ENCODE peak calls at places on chromosome 5, in six cellular contexts. One of them, this sample, is unnamed.

GRCh38 chr5:124842725-124843595 is 96.5 kb upstream of the ZNF608 start:
- DNase-seq in GM12878: no peak
- DNase-seq in H1: no peak
- DNase-seq in HCT116: no peak
- DNase-seq in HepG2: no peak
- DNase-seq in SK-N-SH: no peak
- DNase-seq in this sample: no peak

GRCh38 chr5:83518676-83519075 is 47.1 kb downstream of the VCAN start:
- DNase-seq in GM12878: no peak
- DNase-seq in SK-N-SH: no peak
- DNase-seq in HepG2: no peak
- DNase-seq in H1: no peak
- DNase-seq in HCT116: no peak
- DNase-seq in this sample: no peak

GRCh38 chr5:173590436-173591299 is 25.8 kb downstream of the BOD1 start:
- DNase-seq in GM12878: no peak
- DNase-seq in H1: no peak
- DNase-seq in HCT116: no peak
- DNase-seq in SK-N-SH: no peak
- DNase-seq in HepG2: no peak
- DNase-seq in this sample: peak; percentile 94

GRCh38 chr5:97162045-97162444 is 19.6 kb upstream of the LIX1 start:
- DNase-seq in HCT116: peak; percentile 79
- DNase-seq in SK-N-SH: peak; percentile 45
- DNase-seq in HepG2: peak; percentile 65
- DNase-seq in GM12878: peak; percentile 44
- DNase-seq in H1: no peak
- DNase-seq in this sample: no peak

GRCh38 chr5:121429761-121430160 is 421.9 kb upstream of the FTMT start:
- DNase-seq in HCT116: no peak
- DNase-seq in GM12878: no peak
- DNase-seq in H1: no peak
- DNase-seq in SK-N-SH: no peak
- DNase-seq in HepG2: no peak
- DNase-seq in this sample: no peak

GRCh38 chr5:89313804-89314588 is 431.0 kb upstream of the MEF2C start:
- DNase-seq in H1: no peak
- DNase-seq in HepG2: no peak
- DNase-seq in HCT116: peak; percentile 41
- DNase-seq in GM12878: peak; percentile 99
- DNase-seq in SK-N-SH: no peak
- DNase-seq in this sample: no peak

GRCh38 chr5:156922207-156922792 is 40.7 kb downstream of the TIMD4 start:
- DNase-seq in H1: no peak
- DNase-seq in GM12878: peak; percentile 66
- DNase-seq in HCT116: no peak
- DNase-seq in SK-N-SH: no peak
- DNase-seq in HepG2: no peak
- DNase-seq in this sample: no peak

GRCh38 chr5:67021522-67022316 is 174.9 kb downstream of the CD180 start:
- DNase-seq in GM12878: no peak
- DNase-seq in HepG2: no peak
- DNase-seq in HCT116: no peak
- DNase-seq in H1: no peak
- DNase-seq in SK-N-SH: no peak
- DNase-seq in this sample: no peak

GRCh38 chr5:57989378-57989777 is 470.5 kb downstream of the PLK2 start:
- DNase-seq in HepG2: no peak
- DNase-seq in SK-N-SH: no peak
- DNase-seq in H1: no peak
- DNase-seq in GM12878: no peak
- DNase-seq in HCT116: no peak
- DNase-seq in this sample: peak; percentile 31

GRCh38 chr5:2465383-2465782 is 286.1 kb downstream of the IRX2 start:
- DNase-seq in HepG2: no peak
- DNase-seq in GM12878: no peak
- DNase-seq in SK-N-SH: no peak
- DNase-seq in H1: no peak
- DNase-seq in HCT116: no peak
- DNase-seq in this sample: no peak

GRCh38 chr5:81852277-81853004 is 101.5 kb upstream of the SSBP2 start:
- DNase-seq in HCT116: peak; percentile 51
- DNase-seq in H1: no peak
- DNase-seq in HepG2: no peak
- DNase-seq in GM12878: no peak
- DNase-seq in SK-N-SH: peak; percentile 59
- DNase-seq in this sample: peak; percentile 49

GRCh38 chr5:26940981-26941380 is 97.4 kb downstream of the CDH9 start:
- DNase-seq in HepG2: no peak
- DNase-seq in H1: no peak
- DNase-seq in GM12878: no peak
- DNase-seq in HCT116: no peak
- DNase-seq in SK-N-SH: no peak
- DNase-seq in this sample: no peak

GRCh38 chr5:166581827-166582226 is 1709.6 kb upstream of the WWC1 start:
- DNase-seq in HCT116: no peak
- DNase-seq in GM12878: no peak
- DNase-seq in HepG2: no peak
- DNase-seq in SK-N-SH: no peak
- DNase-seq in H1: no peak
- DNase-seq in this sample: no peak

GRCh38 chr5:132017738-132018625 is 6.5 kb upstream of the ACSL6 start:
- DNase-seq in HCT116: no peak
- DNase-seq in SK-N-SH: no peak
- DNase-seq in H1: no peak
- DNase-seq in HepG2: no peak
- DNase-seq in GM12878: no peak
- DNase-seq in this sample: no peak

GRCh38 chr5:81750308-81751008 is 439 bp downstream of the SSBP2 start:
- DNase-seq in SK-N-SH: peak; percentile 76
- DNase-seq in H1: no peak
- DNase-seq in HCT116: no peak
- DNase-seq in HepG2: no peak
- DNase-seq in GM12878: no peak
- DNase-seq in this sample: peak; percentile 25

GRCh38 chr5:74186351-74187315 is 453.9 kb downstream of the ENC1 start:
- DNase-seq in SK-N-SH: no peak
- DNase-seq in HepG2: no peak
- DNase-seq in GM12878: no peak
- DNase-seq in H1: no peak
- DNase-seq in HCT116: no peak
- DNase-seq in this sample: no peak

GRCh38 chr5:19874811-19875210 is 113.2 kb downstream of the CDH18 start:
- DNase-seq in H1: no peak
- DNase-seq in HCT116: no peak
- DNase-seq in GM12878: no peak
- DNase-seq in SK-N-SH: no peak
- DNase-seq in HepG2: no peak
- DNase-seq in this sample: no peak

GRCh38 chr5:133754575-133755169 is 142.3 kb upstream of the FSTL4 start:
- DNase-seq in SK-N-SH: no peak
- DNase-seq in GM12878: peak; percentile 11
- DNase-seq in HCT116: peak; percentile 26
- DNase-seq in HepG2: peak; percentile 28
- DNase-seq in H1: peak; percentile 9
- DNase-seq in this sample: peak; percentile 33

DNA sequence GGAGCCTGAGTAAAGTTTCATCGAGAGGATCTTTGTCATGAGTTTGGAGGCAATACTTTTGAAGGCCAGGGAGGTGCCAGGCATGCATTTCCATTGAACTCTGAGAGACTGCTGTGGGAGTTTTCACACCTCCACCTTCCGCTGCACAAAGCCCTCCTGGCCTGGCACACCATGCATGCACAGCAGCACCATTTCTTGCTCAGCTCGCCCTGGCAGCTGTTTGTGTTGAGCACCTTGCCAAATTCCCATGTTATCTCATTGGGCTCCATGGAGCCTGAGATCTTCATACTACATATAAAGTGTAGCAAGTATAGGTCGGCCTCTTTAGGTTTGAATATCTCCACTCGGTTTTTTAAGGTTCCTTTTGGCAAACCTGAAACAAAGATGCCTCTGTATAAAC is 125.7 kb upstream of the CLINT1 start:
- DNase-seq in SK-N-SH: no peak
- DNase-seq in HepG2: no peak
- DNase-seq in HCT116: no peak
- DNase-seq in GM12878: no peak
- DNase-seq in H1: no peak
- DNase-seq in this sample: no peak
- TF ChIP-seq JUND in SK-N-SH: no peak
- TF ChIP-seq JUND in HepG2: no peak
- TF ChIP-seq JUND in HCT116: no peak
- TF ChIP-seq JUND in GM12878: no peak
- TF ChIP-seq JUND in H1: no peak
- TF ChIP-seq JUND in this sample: no peak

GRCh38 chr5:78890663-78891379 is 94.3 kb downstream of the ARSB start:
- DNase-seq in HepG2: no peak
- DNase-seq in GM12878: no peak
- DNase-seq in HCT116: no peak
- DNase-seq in H1: no peak
- DNase-seq in SK-N-SH: no peak
- DNase-seq in this sample: no peak

GRCh38 chr5:78888580-78889187 is 96.4 kb downstream of the ARSB start:
- DNase-seq in HCT116: no peak
- DNase-seq in GM12878: no peak
- DNase-seq in HepG2: no peak
- DNase-seq in SK-N-SH: no peak
- DNase-seq in H1: no peak
- DNase-seq in this sample: no peak

GRCh38 chr5:78886650-78887230 is 98.4 kb downstream of the ARSB start:
- DNase-seq in GM12878: no peak
- DNase-seq in H1: no peak
- DNase-seq in HepG2: no peak
- DNase-seq in SK-N-SH: peak; percentile 22
- DNase-seq in HCT116: no peak
- DNase-seq in this sample: peak; percentile 4

GRCh38 chr5:78887384-78888118 is 97.6 kb downstream of the ARSB start:
- DNase-seq in H1: no peak
- DNase-seq in HepG2: no peak
- DNase-seq in SK-N-SH: no peak
- DNase-seq in HCT116: no peak
- DNase-seq in GM12878: peak; percentile 78
- DNase-seq in this sample: no peak

DNA sequence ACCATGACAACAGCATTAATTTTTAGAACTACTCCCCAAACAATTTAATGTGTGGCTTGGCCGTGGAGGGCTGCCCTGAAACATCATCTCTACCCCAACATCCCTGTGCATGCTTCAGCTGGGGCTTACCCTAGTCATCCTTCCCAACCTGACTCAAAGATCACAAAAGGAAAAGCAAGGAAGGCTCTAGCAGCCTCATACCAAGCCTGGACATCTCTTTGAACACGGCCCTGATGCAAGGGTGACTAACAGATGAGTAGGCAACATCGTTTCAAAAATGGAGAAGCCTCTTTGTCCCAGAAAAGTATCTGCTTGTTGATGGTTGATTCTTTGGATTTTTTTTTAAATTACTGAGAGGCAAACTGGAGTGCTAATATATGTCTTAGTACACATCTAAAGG is 95.4 kb downstream of the ARSB start:
- DNase-seq in GM12878: no peak
- DNase-seq in HepG2: no peak
- DNase-seq in SK-N-SH: no peak
- DNase-seq in HCT116: no peak
- DNase-seq in H1: no peak
- DNase-seq in this sample: no peak
- TF ChIP-seq JUND in GM12878: no peak
- TF ChIP-seq JUND in HepG2: no peak
- TF ChIP-seq JUND in SK-N-SH: peak; percentile 6
- TF ChIP-seq JUND in HCT116: no peak
- TF ChIP-seq JUND in H1: no peak
- TF ChIP-seq JUND in this sample: no peak

GRCh38 chr5:93452255-93452654 is 128.8 kb downstream of the NR2F1-AS1 start:
- DNase-seq in H1: no peak
- DNase-seq in HepG2: no peak
- DNase-seq in HCT116: no peak
- DNase-seq in GM12878: no peak
- DNase-seq in SK-N-SH: no peak
- DNase-seq in this sample: no peak

GRCh38 chr5:93460286-93460685 is 120.7 kb downstream of the NR2F1-AS1 start:
- DNase-seq in H1: no peak
- DNase-seq in SK-N-SH: no peak
- DNase-seq in HepG2: no peak
- DNase-seq in GM12878: no peak
- DNase-seq in HCT116: no peak
- DNase-seq in this sample: no peak

DNA sequence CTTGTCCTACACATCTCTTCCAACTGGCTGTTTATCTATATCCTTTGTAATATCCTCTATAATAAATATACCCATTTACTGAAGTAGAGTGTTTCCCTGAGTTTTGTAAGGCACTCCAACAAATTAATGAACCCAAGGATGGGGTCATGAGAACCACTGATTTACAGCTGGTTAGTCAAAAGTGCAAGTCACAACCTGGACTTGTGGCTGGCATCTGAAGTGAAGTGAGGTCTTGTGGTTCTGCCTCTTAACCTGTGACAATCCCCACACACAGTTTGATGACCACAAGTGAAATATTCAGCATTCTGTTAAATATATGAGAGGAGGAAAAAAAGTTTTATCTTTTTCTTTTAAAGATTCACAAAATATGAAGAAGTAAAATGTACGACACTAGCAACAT is 126.1 kb downstream of the NR2F1-AS1 start:
- DNase-seq in SK-N-SH: no peak
- DNase-seq in HepG2: no peak
- DNase-seq in GM12878: no peak
- DNase-seq in H1: no peak
- DNase-seq in HCT116: no peak
- DNase-seq in this sample: no peak
- TF ChIP-seq JUND in SK-N-SH: no peak
- TF ChIP-seq JUND in HepG2: no peak
- TF ChIP-seq JUND in GM12878: no peak
- TF ChIP-seq JUND in H1: no peak
- TF ChIP-seq JUND in HCT116: no peak
- TF ChIP-seq JUND in this sample: no peak

DNA sequence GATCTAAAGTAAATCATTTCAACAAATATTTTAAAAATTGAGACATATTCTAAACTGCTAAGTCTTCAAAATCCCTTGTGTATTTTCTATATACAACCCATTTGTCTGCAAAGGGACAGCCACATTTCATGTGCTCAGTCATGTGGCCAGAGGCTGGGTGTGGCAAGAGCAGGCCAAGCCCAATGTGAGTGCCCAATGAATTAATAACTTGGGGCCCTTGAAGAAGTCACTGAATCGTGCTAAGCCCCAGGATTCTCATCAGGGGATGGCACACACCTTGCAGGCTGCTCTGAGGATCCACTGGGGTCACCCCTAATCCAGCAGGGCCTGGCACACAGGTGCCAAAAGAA is 78.2 kb upstream of the SMIM23 start:
- DNase-seq in SK-N-SH: no peak
- DNase-seq in HCT116: no peak
- DNase-seq in H1: no peak
- DNase-seq in HepG2: no peak
- DNase-seq in GM12878: no peak
- DNase-seq in this sample: no peak
- TF ChIP-seq JUND in SK-N-SH: no peak
- TF ChIP-seq JUND in HCT116: no peak
- TF ChIP-seq JUND in H1: no peak
- TF ChIP-seq JUND in HepG2: no peak
- TF ChIP-seq JUND in GM12878: no peak
- TF ChIP-seq JUND in this sample: no peak